ENCODE peak calls at places on chromosome 4, in seven cellular contexts. One of them, this sample, is unnamed.
A peak's percentile ranks its signal among the peaks of the same experiment; 100 is the strongest.

GRCh38 chr4:190015538-190016368 is 11.3 kb downstream of the FRG2 start:
- DNase-seq in transverse colon: no peak
- DNase-seq in H1: peak; percentile 71
- DNase-seq in breast epithelium: no peak
- DNase-seq in GM12878: no peak
- DNase-seq in HCT116: no peak
- DNase-seq in suprapubic skin: no peak
- DNase-seq in this sample: no peak

GRCh38 chr4:13461511-13461910 is 22.6 kb downstream of the RAB28 start:
- DNase-seq in suprapubic skin: no peak
- DNase-seq in HCT116: no peak
- DNase-seq in transverse colon: no peak
- DNase-seq in GM12878: no peak
- DNase-seq in H1: no peak
- DNase-seq in breast epithelium: no peak
- DNase-seq in this sample: no peak

GRCh38 chr4:177405508-177405907 is 36.7 kb downstream of the AGA start:
- DNase-seq in transverse colon: no peak
- DNase-seq in H1: no peak
- DNase-seq in breast epithelium: no peak
- DNase-seq in HCT116: no peak
- DNase-seq in suprapubic skin: no peak
- DNase-seq in GM12878: no peak
- DNase-seq in this sample: no peak

GRCh38 chr4:54498661-54499111 is 159.1 kb upstream of the KIT start:
- DNase-seq in transverse colon: no peak
- DNase-seq in HCT116: no peak
- DNase-seq in GM12878: no peak
- DNase-seq in suprapubic skin: no peak
- DNase-seq in breast epithelium: no peak
- DNase-seq in H1: no peak
- DNase-seq in this sample: no peak

GRCh38 chr4:157217708-157218107 is 2.8 kb upstream of the GRIA2 start:
- DNase-seq in suprapubic skin: no peak
- DNase-seq in HCT116: peak; percentile 18
- DNase-seq in GM12878: no peak
- DNase-seq in transverse colon: no peak
- DNase-seq in H1: no peak
- DNase-seq in breast epithelium: no peak
- DNase-seq in this sample: no peak

GRCh38 chr4:83889802-83890201 is 353.9 kb downstream of the GPAT3 start:
- DNase-seq in breast epithelium: no peak
- DNase-seq in HCT116: peak; percentile 16
- DNase-seq in GM12878: no peak
- DNase-seq in suprapubic skin: no peak
- DNase-seq in H1: no peak
- DNase-seq in transverse colon: no peak
- DNase-seq in this sample: no peak

GRCh38 chr4:70734168-70734954 is 12.6 kb downstream of the RUFY3 start:
- DNase-seq in suprapubic skin: no peak
- DNase-seq in H1: no peak
- DNase-seq in GM12878: peak; percentile 74
- DNase-seq in HCT116: no peak
- DNase-seq in breast epithelium: no peak
- DNase-seq in transverse colon: peak; percentile 26
- DNase-seq in this sample: no peak

GRCh38 chr4:114509340-114509739 is 89.3 kb upstream of the UGT8 start:
- DNase-seq in suprapubic skin: no peak
- DNase-seq in breast epithelium: no peak
- DNase-seq in HCT116: no peak
- DNase-seq in GM12878: no peak
- DNase-seq in transverse colon: no peak
- DNase-seq in H1: no peak
- DNase-seq in this sample: no peak

GRCh38 chr4:8837181-8837811 is 34.3 kb downstream of the HMX1 start:
- DNase-seq in suprapubic skin: peak; percentile 25
- DNase-seq in GM12878: no peak
- DNase-seq in HCT116: no peak
- DNase-seq in transverse colon: peak; percentile 3
- DNase-seq in H1: peak; percentile 48
- DNase-seq in breast epithelium: no peak
- DNase-seq in this sample: peak; percentile 66

GRCh38 chr4:82431026-82431745 is 796 bp downstream of the ENOPH1 start:
- DNase-seq in transverse colon: peak; percentile 64
- DNase-seq in H1: no peak
- DNase-seq in breast epithelium: peak; percentile 29
- DNase-seq in GM12878: no peak
- DNase-seq in suprapubic skin: peak; percentile 74
- DNase-seq in HCT116: no peak
- DNase-seq in this sample: peak; percentile 90

GRCh38 chr4:128358903-128359260 is 71.3 kb upstream of the PGRMC2 start:
- DNase-seq in suprapubic skin: no peak
- DNase-seq in HCT116: no peak
- DNase-seq in transverse colon: no peak
- DNase-seq in breast epithelium: no peak
- DNase-seq in H1: no peak
- DNase-seq in GM12878: no peak
- DNase-seq in this sample: no peak

GRCh38 chr4:97910005-97910404 is 233.3 kb downstream of the STPG2 start:
- DNase-seq in transverse colon: no peak
- DNase-seq in H1: no peak
- DNase-seq in HCT116: peak; percentile 10
- DNase-seq in suprapubic skin: no peak
- DNase-seq in breast epithelium: no peak
- DNase-seq in GM12878: no peak
- DNase-seq in this sample: no peak

GRCh38 chr4:163540977-163541376 is 46.5 kb downstream of the TMA16 start:
- DNase-seq in GM12878: no peak
- DNase-seq in breast epithelium: no peak
- DNase-seq in H1: no peak
- DNase-seq in HCT116: no peak
- DNase-seq in suprapubic skin: no peak
- DNase-seq in transverse colon: no peak
- DNase-seq in this sample: no peak

GRCh38 chr4:2982012-2982411 is 18.6 kb downstream of the GRK4 start:
- DNase-seq in transverse colon: no peak
- DNase-seq in breast epithelium: no peak
- DNase-seq in GM12878: no peak
- DNase-seq in suprapubic skin: no peak
- DNase-seq in H1: no peak
- DNase-seq in HCT116: no peak
- DNase-seq in this sample: no peak

GRCh38 chr4:186653973-186654372 is 69.7 kb downstream of the FAT1 start:
- DNase-seq in transverse colon: no peak
- DNase-seq in H1: no peak
- DNase-seq in GM12878: no peak
- DNase-seq in breast epithelium: no peak
- DNase-seq in HCT116: no peak
- DNase-seq in suprapubic skin: no peak
- DNase-seq in this sample: no peak

GRCh38 chr4:186647821-186648220 is 75.8 kb downstream of the FAT1 start:
- DNase-seq in suprapubic skin: no peak
- DNase-seq in breast epithelium: no peak
- DNase-seq in H1: no peak
- DNase-seq in transverse colon: no peak
- DNase-seq in HCT116: no peak
- DNase-seq in GM12878: no peak
- DNase-seq in this sample: no peak

GRCh38 chr4:186650401-186651180 is 73.1 kb downstream of the FAT1 start:
- DNase-seq in H1: no peak
- DNase-seq in breast epithelium: no peak
- DNase-seq in HCT116: no peak
- DNase-seq in transverse colon: no peak
- DNase-seq in GM12878: no peak
- DNase-seq in suprapubic skin: no peak
- DNase-seq in this sample: no peak

GRCh38 chr4:186651181-186651603 is 72.5 kb downstream of the FAT1 start:
- DNase-seq in H1: no peak
- DNase-seq in transverse colon: no peak
- DNase-seq in HCT116: no peak
- DNase-seq in breast epithelium: no peak
- DNase-seq in suprapubic skin: no peak
- DNase-seq in GM12878: no peak
- DNase-seq in this sample: no peak

GRCh38 chr4:186651624-186652023 is 72.0 kb downstream of the FAT1 start:
- DNase-seq in breast epithelium: no peak
- DNase-seq in transverse colon: peak; percentile 37
- DNase-seq in GM12878: no peak
- DNase-seq in HCT116: no peak
- DNase-seq in suprapubic skin: no peak
- DNase-seq in H1: no peak
- DNase-seq in this sample: no peak
- TF ChIP-seq POLR2AphosphoS5 in breast epithelium: no peak
- TF ChIP-seq POLR2AphosphoS5 in transverse colon: no peak
- TF ChIP-seq POLR2AphosphoS5 in GM12878: no peak
- TF ChIP-seq POLR2AphosphoS5 in HCT116: no peak
- TF ChIP-seq POLR2AphosphoS5 in suprapubic skin: no peak
- TF ChIP-seq POLR2AphosphoS5 in H1: no peak
- TF ChIP-seq POLR2AphosphoS5 in this sample: no peak

DNA sequence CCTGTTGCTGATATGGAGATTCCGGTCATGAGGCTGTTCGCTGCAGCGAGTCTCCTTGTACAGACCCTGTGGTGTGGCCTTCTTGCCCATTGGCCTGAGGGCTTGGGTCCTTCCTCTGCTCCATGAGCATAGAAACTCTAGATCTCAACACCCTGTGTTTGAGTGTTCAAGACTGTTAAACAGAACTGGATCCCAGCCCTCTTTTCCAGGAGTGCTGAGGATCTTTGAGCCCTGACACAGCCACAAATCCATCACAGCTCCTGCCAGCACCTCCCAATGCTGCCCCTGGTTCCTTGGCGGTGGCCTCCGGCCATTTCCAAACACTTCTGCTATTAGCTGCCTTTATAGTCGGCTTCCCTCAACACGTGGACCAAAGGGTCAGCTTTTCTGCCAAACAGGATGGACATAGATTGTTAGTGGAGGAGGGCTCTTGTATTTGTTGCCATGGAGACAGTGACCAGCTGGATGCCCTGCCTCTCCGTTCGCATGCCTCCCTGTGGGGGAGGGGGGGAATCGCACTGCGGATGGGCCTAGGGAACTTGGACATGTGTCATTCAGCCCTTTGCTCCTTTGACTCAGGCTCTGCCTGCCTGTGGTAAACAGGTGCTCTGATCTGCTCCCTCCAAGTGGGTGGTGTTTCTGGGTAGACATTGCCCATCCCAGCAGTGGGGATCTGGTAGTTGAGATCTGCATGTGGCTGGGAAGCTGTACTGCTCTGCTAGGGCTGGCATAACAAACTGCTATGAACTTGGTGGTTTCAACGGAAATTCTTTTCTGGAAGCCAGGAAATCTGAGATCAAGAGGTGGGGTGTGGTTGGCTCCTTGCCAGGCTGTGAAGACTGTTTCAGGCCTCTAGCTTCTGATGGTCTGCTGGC is 6.9 kb upstream of the WDR1 start:
- DNase-seq in GM12878: no peak
- DNase-seq in suprapubic skin: no peak
- DNase-seq in breast epithelium: no peak
- DNase-seq in HCT116: no peak
- DNase-seq in transverse colon: peak; percentile 58
- DNase-seq in H1: peak; percentile 56
- DNase-seq in this sample: no peak
- H3K4me1 ChIP-seq in GM12878: peaks cover 2% of the 10 kb centered on the region
- H3K4me1 ChIP-seq in suprapubic skin: no peaks in the 10 kb centered on the region
- H3K4me1 ChIP-seq in breast epithelium: no peaks in the 10 kb centered on the region
- H3K4me1 ChIP-seq in HCT116: peaks cover 3% of the 10 kb centered on the region
- H3K4me1 ChIP-seq in transverse colon: peaks cover 30% of the 10 kb centered on the region
- H3K4me1 ChIP-seq in H1: peaks cover 2% of the 10 kb centered on the region
- H3K4me1 ChIP-seq in this sample: peaks cover 7% of the 10 kb centered on the region

GRCh38 chr4:102824398-102824797 is 3.0 kb downstream of the UBE2D3 start:
- DNase-seq in suprapubic skin: no peak
- DNase-seq in GM12878: no peak
- DNase-seq in breast epithelium: no peak
- DNase-seq in transverse colon: no peak
- DNase-seq in HCT116: no peak
- DNase-seq in H1: no peak
- DNase-seq in this sample: no peak

GRCh38 chr4:102825261-102826071 is 1.9 kb downstream of the UBE2D3 start:
- DNase-seq in HCT116: peak; percentile 53
- DNase-seq in transverse colon: peak; percentile 28
- DNase-seq in breast epithelium: peak; percentile 42
- DNase-seq in H1: no peak
- DNase-seq in suprapubic skin: no peak
- DNase-seq in GM12878: no peak
- DNase-seq in this sample: no peak

GRCh38 chr4:102827674-102828496 is 534 bp upstream of the UBE2D3 start:
- DNase-seq in H1: peak; percentile 92
- DNase-seq in GM12878: peak; percentile 100
- DNase-seq in breast epithelium: peak; percentile 99
- DNase-seq in transverse colon: peak; percentile 99
- DNase-seq in suprapubic skin: peak; percentile 100
- DNase-seq in HCT116: peak; percentile 100
- DNase-seq in this sample: peak; percentile 99

GRCh38 chr4:102826890-102827673 is at the start of gene UBE2D3:
- DNase-seq in GM12878: peak; percentile 45
- DNase-seq in transverse colon: peak; percentile 96
- DNase-seq in breast epithelium: peak; percentile 94
- DNase-seq in HCT116: peak; percentile 92
- DNase-seq in H1: peak; percentile 92
- DNase-seq in suprapubic skin: peak; percentile 98
- DNase-seq in this sample: peak; percentile 99

GRCh38 chr4:102826105-102826889 is 1.1 kb downstream of the UBE2D3 start:
- DNase-seq in HCT116: no peak
- DNase-seq in GM12878: no peak
- DNase-seq in suprapubic skin: no peak
- DNase-seq in transverse colon: no peak
- DNase-seq in breast epithelium: no peak
- DNase-seq in H1: peak; percentile 55
- DNase-seq in this sample: no peak
- TF ChIP-seq POLR2A in HCT116: no peak
- TF ChIP-seq POLR2A in GM12878: no peak
- TF ChIP-seq POLR2A in suprapubic skin: no peak
- TF ChIP-seq POLR2A in transverse colon: no peak
- TF ChIP-seq POLR2A in breast epithelium: no peak
- TF ChIP-seq POLR2A in H1: no peak
- TF ChIP-seq POLR2A in this sample: no peak

DNA sequence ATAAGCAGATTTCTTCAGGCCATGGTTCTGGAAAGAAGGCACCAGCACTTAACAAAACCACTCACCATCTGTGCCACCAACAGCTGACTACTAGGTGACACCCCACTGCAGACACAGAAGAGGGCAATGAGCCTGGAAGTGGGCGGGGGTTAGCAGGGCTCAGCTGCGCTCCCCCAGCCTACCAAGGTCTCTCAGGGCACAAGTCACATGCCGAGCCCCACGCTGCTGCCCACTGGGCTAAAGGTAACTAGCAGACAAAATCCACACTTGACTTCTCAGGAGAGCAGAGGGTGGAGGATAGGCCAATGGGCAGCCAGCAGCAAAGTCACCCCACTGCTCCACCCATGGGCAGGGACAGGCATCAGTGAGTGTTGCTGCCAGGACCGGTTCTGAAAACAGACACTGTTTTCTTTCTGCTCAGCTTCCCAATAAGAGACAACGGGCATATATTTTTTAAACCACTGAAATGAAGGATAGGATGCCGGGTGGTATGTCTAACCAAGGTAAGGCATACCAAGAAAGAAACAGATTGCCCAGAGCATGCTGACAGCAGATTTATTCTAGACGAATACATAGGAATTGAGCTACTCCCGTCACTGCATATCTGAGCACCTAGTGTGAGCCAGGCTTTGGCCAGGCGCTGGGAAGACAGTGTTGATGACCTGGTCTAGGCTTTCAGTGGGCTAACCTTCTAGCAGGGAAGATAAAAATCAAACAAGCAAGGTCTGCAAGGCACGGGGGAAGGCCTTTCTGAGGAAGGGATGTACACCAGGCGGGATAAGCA is 20.1 kb downstream of the ACSL1 start:
- DNase-seq in H1: no peak
- DNase-seq in suprapubic skin: peak; percentile 80
- DNase-seq in transverse colon: peak; percentile 44
- DNase-seq in GM12878: no peak
- DNase-seq in breast epithelium: peak; percentile 63
- DNase-seq in HCT116: no peak
- DNase-seq in this sample: peak; percentile 86
- TF ChIP-seq POLR2AphosphoS5 in H1: no peak
- TF ChIP-seq POLR2AphosphoS5 in suprapubic skin: no peak
- TF ChIP-seq POLR2AphosphoS5 in transverse colon: no peak
- TF ChIP-seq POLR2AphosphoS5 in GM12878: no peak
- TF ChIP-seq POLR2AphosphoS5 in breast epithelium: no peak
- TF ChIP-seq POLR2AphosphoS5 in HCT116: no peak
- TF ChIP-seq POLR2AphosphoS5 in this sample: peak; percentile 56